ENCODE peak calls at places on chromosome 20, in nine cellular contexts. W is stimulated activated CD4-positive, alpha-beta T cell treated with anti-CD3 and anti-CD28 coated beads, Interleukin-1b, Interleukin-23, amount 100 ng/mL, for 48 hours; L is SK-N-MC; Q is mucosa of descending colon; N is anterior cingulate cortex; Z is GM03348; G is HTR-8/SVneo; M is NCI-H1436; X is SHP77. A is an unnamed sample.

GRCh38 chr20:2332711-2333110 is 36.9 kb downstream of the TGM3 start:
- DNase-seq in W (no peak), L (no peak), Q (no peak), N (no peak), Z (no peak), G (no peak), M (no peak), X (no peak), A (no peak)

GRCh38 chr20:52008874-52009273 is 182.7 kb downstream of the ZFP64 start:
- DNase-seq in W (no peak), L (no peak), Q (no peak), N (no peak), Z (no peak), G (no peak), M (no peak), X (no peak), A (no peak)

GRCh38 chr20:18176318-18176785 is 38.7 kb downstream of the KAT14 start:
- DNase-seq in W (no peak), L (no peak), Q (no peak), N (no peak), Z (no peak), G (no peak), M (no peak), X (no peak), A (no peak)

GRCh38 chr20:31751126-31751525 is 12.0 kb downstream of the TPX2 start:
- DNase-seq in W (no peak), L (no peak), Q (no peak), N (no peak), Z (peak), G (no peak), M (no peak), X (no peak), A (no peak)

GRCh38 chr20:23939063-23939462 is 49.5 kb downstream of the GGTLC1 start:
- DNase-seq in W (no peak), L (no peak), Q (no peak), N (no peak), Z (no peak), G (no peak), M (no peak), X (no peak), A (no peak)

GRCh38 chr20:25287631-25288290 is 39.9 kb downstream of the PYGB start:
- DNase-seq in W (no peak), L (no peak), Q (no peak), N (no peak), Z (no peak), G (no peak), M (no peak), X (no peak), A (no peak)

GRCh38 chr20:44219287-44219686 is 8.7 kb upstream of the OSER1 start:
- DNase-seq in W (no peak), L (no peak), Q (no peak), N (no peak), Z (no peak), G (no peak), M (no peak), X (no peak), A (no peak)

GRCh38 chr20:41086402-41087324 is 50.7 kb upstream of the PLCG1 start:
- DNase-seq in W (no peak), L (peak), Q (no peak), N (no peak), Z (no peak), G (no peak), M (peak), X (no peak), A (no peak)

GRCh38 chr20:25623225-25623735 is 534 bp downstream of the NANP start:
- DNase-seq in W (peak), L (no peak), Q (peak), N (peak), Z (peak), G (no peak), M (no peak), X (peak), A (no peak)

GRCh38 chr20:17849901-17850673 is 118.5 kb downstream of the SNX5 start:
- DNase-seq in W (no peak), L (no peak), Q (peak), N (no peak), Z (peak), G (peak), M (no peak), X (no peak), A (no peak)

GRCh38 chr20:31788578-31788977 is 30.6 kb upstream of the MYLK2 start:
- DNase-seq in W (no peak), L (no peak), Q (no peak), N (no peak), Z (peak), G (no peak), M (no peak), X (no peak), A (no peak)

GRCh38 chr20:34946661-34947060 is 8.9 kb downstream of the GSS start:
- DNase-seq in W (no peak), L (no peak), Q (no peak), N (no peak), Z (no peak), G (no peak), M (no peak), X (no peak), A (no peak)

GRCh38 chr20:44690781-44691423 is 24.3 kb upstream of the CCN5 start:
- DNase-seq in W (no peak), L (no peak), Q (no peak), N (no peak), Z (peak), G (no peak), M (no peak), X (no peak), A (no peak)

GRCh38 chr20:4074877-4075455 is 59.6 kb upstream of the RNF24 start:
- DNase-seq in W (no peak), L (no peak), Q (no peak), N (no peak), Z (no peak), G (no peak), M (no peak), X (no peak), A (no peak)

GRCh38 chr20:46587986-46588385 is 37.5 kb upstream of the OCSTAMP start:
- DNase-seq in W (no peak), L (no peak), Q (no peak), N (no peak), Z (no peak), G (no peak), M (no peak), X (no peak), A (no peak)

GRCh38 chr20:34877002-34877264 is 521 bp downstream of the ACSS2 start:
- DNase-seq in W (no peak), L (no peak), Q (peak), N (no peak), Z (no peak), G (no peak), M (no peak), X (no peak), A (no peak)

GRCh38 chr20:64083380-64084208 is 604 bp downstream of the LKAAEAR1 start:
- DNase-seq in W (peak), L (no peak), Q (peak), N (peak), Z (peak), G (peak), M (peak), X (peak), A (peak)

GRCh38 chr20:49400410-49400809 is 82.1 kb downstream of the KCNB1 start:
- DNase-seq in W (no peak), L (no peak), Q (no peak), N (no peak), Z (no peak), G (no peak), M (no peak), X (no peak), A (no peak)

GRCh38 chr20:11255860-11256259 is 582.1 kb upstream of the JAG1 start:
- DNase-seq in W (no peak), L (no peak), Q (no peak), N (no peak), Z (no peak), G (no peak), M (no peak), X (no peak), A (no peak)

GRCh38 chr20:62805711-62806382 is 1.2 kb downstream of the OGFR start:
- DNase-seq in W (no peak), L (no peak), Q (peak), N (no peak), Z (no peak), G (no peak), M (no peak), X (no peak), A (no peak)